ENCODE peak calls at places on chromosomes 11 and 22, in ten cellular contexts. F, R, O, M, Y, K, P, C, H and G are unnamed samples.

GRCh38 chr11:64620286-64620962 is 29.4 kb downstream of the SLC22A12 start:
- DNase-seq in P (no peak), K (no peak), Y (no peak), O (no peak), R (peak; percentile 68), C (no peak), F (peak; percentile 80), H (no peak), M (no peak), G (no peak)

GRCh38 chr22:23180301-23180892 is at the start of gene BCR:
- DNase-seq in C (peak; percentile 100), P (no peak), M (peak; percentile 85), Y (peak; percentile 90), R (peak; percentile 79), H (peak; percentile 51), F (peak; percentile 83), O (peak; percentile 51), K (peak; percentile 73), G (peak; percentile 67)

GRCh38 chr11:35390737-35391682 is 28.3 kb downstream of the SLC1A2 start:
- DNase-seq in P (no peak), M (no peak), H (peak; percentile 43), K (peak; percentile 74), Y (no peak), F (no peak), R (no peak), O (peak; percentile 87), C (no peak), G (no peak)

GRCh38 chr22:38461414-38462081 is 6.3 kb upstream of the KDELR3 start:
- DNase-seq in O (peak; percentile 75), Y (peak; percentile 91), R (peak; percentile 83), F (peak; percentile 74), M (peak; percentile 87), C (peak; percentile 71), H (peak; percentile 91), K (peak; percentile 86), P (peak; percentile 52), G (peak; percentile 93)

GRCh38 chr22:30008401-30008800 is 71.9 kb upstream of the HORMAD2 start:
- DNase-seq in F (no peak), M (no peak), P (no peak), R (no peak), Y (no peak), C (no peak), O (no peak), K (no peak), H (no peak), G (no peak)

GRCh38 chr22:29797351-29797750 is 30.2 kb downstream of the UQCR10 start:
- DNase-seq in O (no peak), K (no peak), C (no peak), Y (no peak), H (no peak), F (no peak), P (no peak), M (no peak), R (no peak), G (no peak)

GRCh38 chr11:96306933-96307747 is 35.9 kb downstream of the MAML2 start:
- DNase-seq in Y (no peak), O (peak; percentile 100), K (peak; percentile 99), M (peak; percentile 57), P (peak; percentile 93), F (no peak), H (peak; percentile 84), C (peak; percentile 26), R (peak; percentile 63), G (no peak)

GRCh38 chr22:49023161-49023878 is 804.4 kb downstream of the BRD1 start:
- DNase-seq in Y (peak; percentile 60), O (no peak), H (no peak), K (no peak), F (peak; percentile 24), M (peak; percentile 35), C (no peak), P (no peak), R (no peak), G (no peak)

GRCh38 chr22:46934746-46935491 is 172.5 kb downstream of the TBC1D22A start:
- DNase-seq in K (peak; percentile 98), Y (no peak), M (no peak), F (peak; percentile 54), O (peak; percentile 94), C (peak; percentile 53), R (no peak), P (peak; percentile 81), H (peak; percentile 57), G (no peak)

GRCh38 chr11:73980001-73980960 is 2.4 kb downstream of the UCP2 start:
- DNase-seq in H (peak; percentile 62), F (peak; percentile 64), M (peak; percentile 77), Y (peak; percentile 69), C (peak; percentile 39), K (no peak), O (no peak), P (no peak), R (no peak), G (no peak)

GRCh38 chr11:73975479-73975757 is 7.2 kb downstream of the UCP2 start:
- DNase-seq in C (peak; percentile 6), F (no peak), K (no peak), Y (no peak), P (no peak), R (no peak), H (no peak), O (no peak), M (no peak), G (no peak)

GRCh38 chr11:73976451-73977151 is 6.0 kb downstream of the UCP2 start:
- DNase-seq in Y (no peak), K (no peak), R (no peak), M (no peak), O (no peak), H (no peak), P (no peak), F (no peak), C (peak; percentile 14), G (no peak)

GRCh38 chr11:73978576-73979086 is 4.0 kb downstream of the UCP2 start:
- DNase-seq in M (no peak), C (no peak), P (no peak), K (peak; percentile 23), H (no peak), F (no peak), O (no peak), Y (peak; percentile 30), R (no peak), G (no peak)

GRCh38 chr11:73977856-73978519 is 4.7 kb downstream of the UCP2 start:
- DNase-seq in F (no peak), P (no peak), O (no peak), R (no peak), H (no peak), Y (no peak), M (no peak), K (no peak), C (no peak), G (no peak)
- H3K4me3 ChIP-seq in F (peak overlapping the region; percentile 1), P (no peak overlapping the region), O (no peak overlapping the region), R (no peak overlapping the region), H (no peak overlapping the region), Y (no peak overlapping the region), M (no peak overlapping the region), K (no peak overlapping the region), C (no peak overlapping the region), G (no peak overlapping the region)

GRCh38 chr11:130945945-130946344 is 29.7 kb upstream of the SNX19 start:
- DNase-seq in O (peak; percentile 97), H (no peak), Y (no peak), M (no peak), R (peak; percentile 28), P (peak; percentile 61), F (no peak), C (no peak), K (peak; percentile 94), G (no peak)

GRCh38 chr11:130937051-130937450 is 20.8 kb upstream of the SNX19 start:
- DNase-seq in P (no peak), H (no peak), M (no peak), Y (no peak), F (no peak), C (no peak), O (peak; percentile 32), R (no peak), K (no peak), G (no peak)

GRCh38 chr11:130940706-130941105 is 24.4 kb upstream of the SNX19 start:
- DNase-seq in K (no peak), O (peak; percentile 83), M (no peak), C (no peak), H (no peak), Y (no peak), F (no peak), R (no peak), P (no peak), G (no peak)
- TF ChIP-seq CTCF in K (no peak), O (no peak), M (no peak), C (no peak), H (no peak), Y (no peak), F (no peak), R (no peak), P (no peak), G (no peak)

GRCh38 chr11:134761926-134762247 is 349.8 kb upstream of the B3GAT1 start:
- DNase-seq in P (no peak), F (no peak), C (no peak), K (no peak), R (no peak), Y (no peak), M (no peak), H (no peak), O (no peak), G (no peak)
- H3K4me3 ChIP-seq in P (no peak overlapping the region), F (no peak overlapping the region), C (peak overlapping the region; percentile 36), K (no peak overlapping the region), R (no peak overlapping the region), Y (no peak overlapping the region), M (no peak overlapping the region), H (no peak overlapping the region), O (no peak overlapping the region), G (no peak overlapping the region)

GRCh38 chr11:17331669-17332068 is 19.9 kb upstream of the NCR3LG1 start:
- DNase-seq in O (no peak), P (no peak), R (no peak), C (no peak), F (no peak), M (no peak), K (no peak), Y (no peak), H (no peak), G (no peak)
- TF ChIP-seq CTCF in O (no peak), P (no peak), R (no peak), C (no peak), F (no peak), M (no peak), K (no peak), Y (no peak), H (no peak), G (no peak)

GRCh38 chr11:47523491-47524199 is 29.3 kb downstream of the CELF1 start:
- DNase-seq in Y (no peak), O (peak; percentile 92), P (peak; percentile 26), C (peak; percentile 42), R (no peak), H (peak; percentile 31), M (no peak), F (no peak), K (peak; percentile 83), G (no peak)
- H3K4me3 ChIP-seq in Y (no peak overlapping the region), O (no peak overlapping the region), P (peak overlapping the region; percentile 21), C (no peak overlapping the region), R (no peak overlapping the region), H (no peak overlapping the region), M (no peak overlapping the region), F (no peak overlapping the region), K (no peak overlapping the region), G (no peak overlapping the region)

GRCh38 chr11:83467841-83468240 is 181.7 kb upstream of the CCDC90B start:
- DNase-seq in H (no peak), K (no peak), R (no peak), M (no peak), O (no peak), C (no peak), Y (no peak), F (no peak), P (no peak), G (no peak)
- TF ChIP-seq CTCF in H (no peak), K (no peak), R (no peak), M (no peak), O (no peak), C (no peak), Y (no peak), F (no peak), P (no peak), G (no peak)